ENCODE peak calls at places on chromosomes 7 and 10, in six cellular contexts. M, H, Q, A, K and D are unnamed samples.

GRCh38 chr7:69630292-69630691 is 32.0 kb downstream of the AUTS2 start:
- DNase-seq in Q (no peak), A (no peak), M (peak), H (no peak), K (no peak), D (no peak)

GRCh38 chr10:127881262-127881661 is 11.5 kb downstream of the CLRN3 start:
- DNase-seq in K (no peak), A (no peak), M (no peak), Q (peak), H (no peak), D (no peak)

GRCh38 chr10:18486444-18486843 is 164.9 kb downstream of the NSUN6 start:
- DNase-seq in Q (no peak), K (no peak), A (no peak), H (no peak), M (no peak), D (no peak)

GRCh38 chr7:107404740-107405537 is 64.9 kb upstream of the GPR22 start:
- DNase-seq in K (no peak), M (no peak), H (no peak), A (no peak), Q (no peak), D (no peak)

GRCh38 chr7:111126987-111127386 is 36.1 kb downstream of the LRRN3 start:
- DNase-seq in K (no peak), H (no peak), Q (no peak), M (peak), A (no peak), D (no peak)

GRCh38 chr10:70726909-70727495 is 54.7 kb downstream of the ADAMTS14 start:
- DNase-seq in M (no peak), Q (no peak), A (peak), H (no peak), K (no peak), D (no peak)

GRCh38 chr10:79327090-79327457 is 20.2 kb upstream of the PPIF start:
- DNase-seq in A (no peak), Q (no peak), K (peak), M (no peak), H (no peak), D (no peak)

GRCh38 chr10:62959553-62959952 is 143.4 kb upstream of the EGR2 start:
- DNase-seq in A (no peak), M (no peak), H (no peak), K (no peak), Q (no peak), D (no peak)

GRCh38 chr7:121366852-121367431 is 29.2 kb downstream of the FAM3C start:
- DNase-seq in A (no peak), Q (no peak), K (no peak), M (peak), H (no peak), D (peak)

GRCh38 chr7:51223505-51223904 is 93.1 kb downstream of the COBL start:
- DNase-seq in H (no peak), Q (no peak), M (no peak), A (no peak), K (no peak), D (no peak)